ENCODE peak calls at places on chromosomes 4 and X, in six cellular contexts. L is dermis blood vessel endothelial cell, M is AG09319, O is fibroblast of villous mesenchyme, N is H7, R is RWPE2. P is an unnamed sample.

GRCh38 chr4:94159790-94160189 is 47.9 kb upstream of the SMARCAD1 start:
- DNase-seq in L (no peak), M (no peak), O (no peak), N (no peak), R (no peak), P (no peak)

GRCh38 chr4:136002316-136002715 is 1530.0 kb downstream of the PCDH18 start:
- DNase-seq in L (no peak), M (no peak), O (no peak), N (no peak), R (no peak), P (no peak)

GRCh38 chrX:131895807-131896206 is 127.3 kb upstream of the STK26 start:
- DNase-seq in L (no peak), M (no peak), O (peak; percentile 16), N (no peak), R (no peak), P (no peak)

GRCh38 chrX:48601741-48602394 is 4.6 kb downstream of the WDR13 start:
- DNase-seq in L (no peak), M (no peak), O (no peak), N (no peak), R (no peak), P (no peak)

GRCh38 chr4:76894537-76894936 is 3.4 kb downstream of the SOWAHB start:
- DNase-seq in L (no peak), M (no peak), O (no peak), N (no peak), R (no peak), P (no peak)

GRCh38 chr4:179307297-179308136 is 1865.3 kb upstream of the AGA start:
- DNase-seq in L (peak; percentile 44), M (no peak), O (peak; percentile 11), N (peak; percentile 47), R (no peak), P (peak; percentile 15)

GRCh38 chr4:132169660-132170059 is 979.4 kb upstream of the PCDH10 start:
- DNase-seq in L (no peak), M (no peak), O (no peak), N (no peak), R (no peak), P (no peak)

GRCh38 chr4:168610911-168611530 is 114.2 kb downstream of the PALLD start:
- DNase-seq in L (peak; percentile 57), M (no peak), O (no peak), N (no peak), R (no peak), P (no peak)

GRCh38 chr4:66574145-66574978 is 904.1 kb upstream of the EPHA5 start:
- DNase-seq in L (no peak), M (peak; percentile 35), O (peak; percentile 27), N (no peak), R (no peak), P (no peak)

GRCh38 chr4:147709999-147710398 is 21.9 kb upstream of the ARHGAP10 start:
- DNase-seq in L (no peak), M (no peak), O (peak; percentile 14), N (no peak), R (no peak), P (no peak)

GRCh38 chrX:109782994-109783711 is 50.1 kb upstream of the ACSL4 start:
- DNase-seq in L (peak; percentile 40), M (no peak), O (no peak), N (no peak), R (no peak), P (no peak)

GRCh38 chr4:2634014-2634413 is 97.6 kb downstream of the FAM193A start:
- DNase-seq in L (no peak), M (no peak), O (no peak), N (no peak), R (no peak), P (no peak)